ENCODE peak calls at places on chromosomes 4 and X, in four cellular contexts. B is DND-41, E is osteoblast, Z is PC-3. T is an unnamed sample.

GRCh38 chr4:74370912-74371311 is 6.0 kb downstream of the EREG start:
- DNase-seq in Z (peak; percentile 77), E (no peak), B (peak; percentile 13), T (peak; percentile 58)

GRCh38 chr4:85994576-85994975 is 365.3 kb downstream of the MAPK10 start:
- DNase-seq in E (no peak), B (no peak), Z (no peak), T (no peak)

GRCh38 chrX:153520286-153520917 is 3.0 kb downstream of the ATP2B3 start:
- DNase-seq in E (peak; percentile 96), Z (no peak), B (no peak), T (no peak)

GRCh38 chr4:59994118-59994517 is 1206.0 kb upstream of the ADGRL3 start:
- DNase-seq in Z (no peak), E (no peak), B (no peak), T (no peak)

GRCh38 chrX:56813318-56813837 is 84.3 kb downstream of the NBDY start:
- DNase-seq in E (no peak), B (peak; percentile 48), Z (no peak), T (peak; percentile 96)

GRCh38 chr4:114087596-114088230 is 108.3 kb upstream of the ARSJ start:
- DNase-seq in Z (no peak), B (no peak), E (peak; percentile 55), T (no peak)

GRCh38 chrX:87337267-87337666 is 180.3 kb upstream of the KLHL4 start:
- DNase-seq in E (no peak), Z (no peak), B (no peak), T (no peak)

GRCh38 chr4:56804551-56804950 is 16.9 kb downstream of the SPINK2 start:
- DNase-seq in E (peak; percentile 52), Z (no peak), B (no peak), T (peak; percentile 91)

GRCh38 chrX:144819406-144819805 is 427.9 kb upstream of the SPANXN1 start:
- DNase-seq in B (no peak), E (no peak), Z (no peak), T (no peak)

GRCh38 chr4:151719045-151719743 is 41.6 kb downstream of the GATB start:
- DNase-seq in B (no peak), Z (no peak), E (no peak), T (no peak)

GRCh38 chr4:55407764-55408163 is 12.0 kb downstream of the TMEM165 start:
- DNase-seq in B (no peak), E (no peak), Z (no peak), T (no peak)

GRCh38 chr4:13403326-13403725 is 80.8 kb downstream of the RAB28 start:
- DNase-seq in Z (no peak), B (no peak), E (no peak), T (no peak)

GRCh38 chr4:47831026-47831689 is 6.7 kb downstream of the CORIN start:
- DNase-seq in E (no peak), Z (no peak), B (no peak), T (no peak)

GRCh38 chr4:3501825-3502425 is 30.3 kb downstream of the LRPAP1 start:
- DNase-seq in Z (no peak), B (no peak), E (no peak), T (no peak)

GRCh38 chr4:110188113-110188512 is 10.3 kb downstream of the ELOVL6 start:
- DNase-seq in E (no peak), Z (no peak), B (no peak), T (no peak)

GRCh38 chrX:97132654-97133415 is 249.1 kb downstream of the RPA4 start:
- DNase-seq in B (no peak), E (no peak), Z (no peak), T (no peak)

GRCh38 chrX:38868941-38869378 is 67.7 kb downstream of the MID1IP1 start:
- DNase-seq in E (no peak), B (no peak), Z (peak; percentile 70), T (peak; percentile 37)

GRCh38 chr4:173766231-173766630 is 236.2 kb upstream of the HAND2 start:
- DNase-seq in B (no peak), Z (no peak), E (no peak), T (no peak)

GRCh38 chrX:69951756-69952155 is 98.0 kb downstream of the AWAT2 start:
- DNase-seq in E (no peak), Z (no peak), B (no peak), T (no peak)

GRCh38 chr4:189202182-189202868 is 738.3 kb upstream of the FRG1 start:
- DNase-seq in Z (peak; percentile 44), E (peak; percentile 80), B (peak; percentile 20), T (peak; percentile 59)

GRCh38 chr4:47852121-47852520 is 14.3 kb upstream of the CORIN start:
- DNase-seq in B (no peak), E (peak; percentile 38), Z (no peak), T (peak; percentile 46)

GRCh38 chr4:183348706-183349659 is 26.8 kb upstream of the CLDN24 start:
- DNase-seq in B (no peak), E (peak; percentile 93), Z (peak; percentile 60), T (peak; percentile 19)

GRCh38 chr4:84298023-84298718 is 200.9 kb downstream of the NKX6-1 start:
- DNase-seq in Z (no peak), E (no peak), B (no peak), T (no peak)

GRCh38 chrX:109847257-109848187 is 114.5 kb upstream of the ACSL4 start:
- DNase-seq in E (no peak), Z (peak; percentile 77), B (no peak), T (peak; percentile 56)

GRCh38 chr4:177596035-177596434 is 153.8 kb upstream of the AGA start:
- DNase-seq in B (peak; percentile 18), Z (peak; percentile 86), E (peak; percentile 93), T (peak; percentile 83)
- H2AFZ ChIP-seq in B (no peak overlapping the region), Z (no peak overlapping the region), E (no peak overlapping the region), T (no peak overlapping the region)

DNA sequence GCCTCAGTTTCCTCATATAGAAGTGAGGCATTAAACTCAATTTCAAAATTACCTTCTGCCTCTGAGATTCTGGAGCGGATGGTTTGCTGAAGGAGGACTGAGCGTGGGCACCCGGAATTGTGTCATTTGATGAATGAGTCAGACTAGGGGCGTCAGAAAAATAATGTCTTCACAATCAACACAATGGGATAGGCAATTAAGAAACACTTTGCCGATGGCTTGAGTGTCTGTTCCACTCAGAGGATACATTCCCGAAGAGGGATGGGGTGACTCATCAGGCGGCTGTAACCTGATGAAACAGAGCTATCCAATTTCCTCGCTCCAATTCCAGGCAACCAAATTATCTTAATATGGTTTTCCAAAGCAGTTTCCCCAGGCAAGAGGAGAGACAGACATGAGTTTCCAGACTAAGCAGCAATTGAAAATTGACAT is 1.2 kb upstream of the CHRNA9 start:
- DNase-seq in Z (peak; percentile 66), E (peak; percentile 80), B (no peak), T (peak; percentile 60)
- H3K4me2 ChIP-seq in Z (peak overlapping the region; percentile 47), E (peak overlapping the region; percentile 62), B (no peak overlapping the region), T (no peak overlapping the region)

DNA sequence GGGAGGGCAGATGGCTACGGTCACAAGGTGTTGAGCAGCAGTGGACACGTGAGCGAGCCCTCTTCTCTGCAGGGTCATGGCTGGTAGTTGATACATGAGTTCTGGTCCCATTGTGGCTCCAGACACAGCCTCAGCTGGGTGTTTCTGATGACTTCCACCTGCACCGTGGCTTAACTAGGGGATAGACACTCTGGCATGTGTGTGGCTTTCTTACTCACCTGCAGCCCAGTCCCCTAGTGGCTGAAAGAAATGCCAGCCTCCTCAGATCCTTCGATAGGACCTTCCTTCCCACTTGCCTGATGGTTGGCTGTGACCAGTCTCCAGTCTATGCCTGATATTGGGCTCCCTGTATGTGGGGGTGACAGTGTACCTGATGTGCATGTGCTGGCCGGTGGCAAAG is 5.0 kb downstream of the GPR78 start:
- DNase-seq in Z (peak; percentile 47), E (peak; percentile 82), B (no peak), T (peak; percentile 10)
- TF ChIP-seq CTCF in Z (peak; percentile 53), E (peak; percentile 11), B (peak; percentile 25), T (peak; percentile 25)

DNA sequence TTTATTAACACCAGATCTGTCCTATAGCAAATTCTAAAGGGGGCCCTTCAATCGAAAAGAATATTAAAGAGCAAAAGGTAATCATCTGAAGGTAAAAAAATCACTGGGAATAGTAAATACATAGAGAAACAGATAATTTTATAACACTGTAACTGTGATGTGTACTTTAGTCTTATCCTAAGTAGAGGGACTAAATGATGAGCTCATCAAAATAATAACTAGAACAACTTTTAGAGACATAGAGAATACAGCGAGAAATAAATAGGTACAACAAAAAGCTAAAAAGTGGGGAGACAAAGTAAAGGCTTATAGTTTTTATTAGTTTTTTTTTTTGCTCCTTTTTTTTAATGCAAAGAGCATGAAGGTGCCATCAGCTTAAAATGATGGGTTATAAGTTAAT is 17.3 kb upstream of the CT83 start:
- DNase-seq in Z (no peak), E (no peak), B (no peak), T (no peak)
- H2AFZ ChIP-seq in Z (no peak overlapping the region), E (no peak overlapping the region), B (no peak overlapping the region), T (no peak overlapping the region)

GRCh38 chrX:123186796-123187195 is 2.7 kb downstream of the GRIA3 start:
- DNase-seq in B (no peak), Z (no peak), E (no peak), T (no peak)
- H3K4me2 ChIP-seq in B (no peak overlapping the region), Z (no peak overlapping the region), E (no peak overlapping the region), T (no peak overlapping the region)

GRCh38 chr4:7850489-7850888 is 89.2 kb downstream of the AFAP1 start:
- DNase-seq in B (no peak), E (no peak), Z (no peak), T (no peak)
- TF ChIP-seq CTCF in B (peak; percentile 16), E (peak; percentile 8), Z (peak; percentile 26), T (no peak)

GRCh38 chr4:186840222-186840701 is 116.6 kb upstream of the FAT1 start:
- DNase-seq in E (peak; percentile 43), Z (no peak), B (no peak), T (no peak)

GRCh38 chr4:186844059-186844681 is 120.5 kb upstream of the FAT1 start:
- DNase-seq in Z (no peak), E (peak; percentile 64), B (no peak), T (no peak)

GRCh38 chr4:186838295-186838694 is 114.6 kb upstream of the FAT1 start:
- DNase-seq in B (no peak), Z (no peak), E (no peak), T (no peak)

GRCh38 chr4:186840771-186841301 is 117.2 kb upstream of the FAT1 start:
- DNase-seq in B (no peak), Z (no peak), E (peak; percentile 18), T (no peak)

DNA sequence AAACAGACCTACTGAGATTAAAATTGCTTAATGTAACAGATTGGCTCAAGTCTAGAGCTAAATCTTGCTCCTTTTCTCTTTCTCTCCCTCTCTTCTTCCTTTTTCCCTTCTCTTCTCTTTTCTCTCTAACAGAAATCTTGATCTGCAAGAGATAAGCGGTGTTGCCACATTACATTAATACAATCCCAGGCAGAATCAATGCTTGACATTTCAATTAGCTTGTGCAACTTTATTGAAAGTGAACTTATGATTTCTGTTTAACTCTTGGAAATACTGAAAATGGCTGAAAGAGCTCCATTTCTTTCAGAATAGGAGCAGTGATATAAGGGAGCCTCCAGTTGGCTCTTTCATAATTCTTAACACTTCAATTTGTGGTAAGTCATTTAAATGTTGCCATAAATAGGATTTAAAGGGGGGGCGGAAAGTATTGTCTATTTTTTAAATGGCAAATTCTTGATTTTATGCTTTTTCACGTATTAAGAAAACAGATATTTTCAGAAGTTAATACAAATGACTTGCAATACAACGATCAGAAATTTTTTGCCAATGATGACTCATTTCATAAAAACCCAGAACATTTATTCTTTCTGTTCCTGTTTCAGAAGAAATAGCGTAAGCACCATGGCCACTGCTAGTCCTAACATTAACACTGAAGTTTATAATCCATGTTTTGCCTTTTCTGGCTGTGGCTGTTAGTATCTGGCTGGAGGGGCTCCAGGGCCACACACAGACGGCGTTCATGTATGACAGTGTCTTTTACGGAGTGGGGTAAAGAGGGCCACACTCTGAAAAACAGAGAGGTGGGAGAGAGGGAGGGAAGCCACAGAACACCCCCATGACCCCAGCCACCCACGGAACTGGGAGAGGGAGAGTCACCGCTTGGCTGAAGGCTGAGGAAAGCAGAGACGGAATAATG is 115.7 kb upstream of the FAT1 start:
- DNase-seq in Z (peak; percentile 23), E (peak; percentile 88), B (no peak), T (peak; percentile 35)
- H2AFZ ChIP-seq in Z (no peak overlapping the region), E (peak overlapping the region; percentile 84), B (no peak overlapping the region), T (peak overlapping the region; percentile 77)

T was measured in mammary epithelial cell.